ENCODE peak calls at places on chromosomes 11 and 22, in seven cellular contexts. Z is choroid plexus epithelial cell; Y is stimulated activated CD4-positive, alpha-beta T cell treated with anti-CD3 and anti-CD28 coated beads, Interleukin-12 subunit alpha, Interleukin-12 subunit beta, amount 100 ng/mL, for 4 hours; I is left lung; F is H7; X is psoas muscle; D is endodermal cell. S is an unnamed sample.

GRCh38 chr11:74147199-74147929 is 23.4 kb downstream of the C2CD3 start:
- DNase-seq in I (no peak), X (no peak), D (no peak), F (no peak), Z (peak; percentile 77), Y (no peak), S (peak; percentile 67)

GRCh38 chr11:108970221-108970991 is 305.5 kb downstream of the DDX10 start:
- DNase-seq in F (no peak), Z (peak; percentile 73), D (no peak), X (no peak), Y (no peak), I (no peak), S (no peak)

GRCh38 chr22:30159561-30160353 is 79.5 kb downstream of the HORMAD2 start:
- DNase-seq in Y (no peak), X (peak; percentile 16), Z (peak; percentile 91), F (no peak), D (no peak), I (no peak), S (peak; percentile 73)

GRCh38 chr22:47445212-47445611 is 682.8 kb downstream of the TBC1D22A start:
- DNase-seq in F (no peak), Y (no peak), I (peak; percentile 8), Z (no peak), D (no peak), X (no peak), S (no peak)

GRCh38 chr11:129695543-129696308 is 119.9 kb upstream of the TMEM45B start:
- DNase-seq in Y (peak; percentile 64), Z (peak; percentile 59), X (peak; percentile 27), D (peak; percentile 95), F (peak; percentile 87), I (peak; percentile 87), S (peak; percentile 18)

GRCh38 chr11:62665630-62666258 is 632 bp downstream of the CSKMT start:
- DNase-seq in Y (peak; percentile 59), F (peak; percentile 59), D (peak; percentile 60), Z (peak; percentile 87), X (peak; percentile 60), I (peak; percentile 83), S (peak; percentile 79)

GRCh38 chr11:127017482-127017881 is 16.9 kb upstream of the KIRREL3 start:
- DNase-seq in Y (no peak), X (no peak), Z (no peak), D (peak; percentile 77), F (no peak), I (no peak), S (peak; percentile 29)

GRCh38 chr11:75277211-75277805 is 36.7 kb downstream of the TPBGL start:
- DNase-seq in X (no peak), Y (no peak), I (no peak), Z (no peak), D (no peak), F (no peak), S (no peak)

GRCh38 chr11:74278721-74279148 is 32.7 kb downstream of the P4HA3 start:
- DNase-seq in X (peak; percentile 78), F (no peak), D (no peak), Y (no peak), I (no peak), Z (peak; percentile 100), S (peak; percentile 98)